ENCODE peak calls at places on chromosomes 3 and 15, in four cellular contexts. Q is A549, C is ACHN, M is lung microvascular endothelial cell. X is an unnamed sample.

GRCh38 chr3:101182734-101183133 is 137.6 kb downstream of the IMPG2 start:
- DNase-seq in Q (no peak), C (peak), M (peak), X (no peak)

GRCh38 chr15:70555713-70556112 is 207.6 kb downstream of the UACA start:
- DNase-seq in Q (no peak), C (no peak), M (no peak), X (no peak)

GRCh38 chr15:66720206-66721010 is 18.4 kb downstream of the SMAD6 start:
- DNase-seq in Q (no peak), C (peak), M (no peak), X (no peak)

GRCh38 chr15:69535101-69535638 is 82.6 kb downstream of the RPLP1 start:
- DNase-seq in Q (no peak), C (no peak), M (no peak), X (no peak)

GRCh38 chr3:136193273-136194043 is 2.7 kb downstream of the MSL2 start:
- DNase-seq in Q (no peak), C (peak), M (no peak), X (peak)

GRCh38 chr15:62665449-62665848 is 377.1 kb upstream of the TPM1 start:
- DNase-seq in Q (no peak), C (no peak), M (no peak), X (no peak)

GRCh38 chr3:118501152-118501551 is 533.5 kb downstream of the IGSF11 start:
- DNase-seq in Q (peak), C (peak), M (no peak), X (peak)

GRCh38 chr15:83206971-83207621 is 527 bp downstream of the HDGFL3 start:
- DNase-seq in Q (peak), C (peak), M (peak), X (peak)

GRCh38 chr3:197583371-197583770 is 27.6 kb upstream of the BDH1 start:
- DNase-seq in Q (no peak), C (no peak), M (no peak), X (no peak)

GRCh38 chr3:160372780-160373179 is 26.2 kb downstream of the IFT80 start:
- DNase-seq in Q (peak), C (no peak), M (no peak), X (no peak)

GRCh38 chr3:133301731-133302130 is 98.1 kb upstream of the BFSP2 start:
- DNase-seq in Q (no peak), C (no peak), M (no peak), X (no peak)

GRCh38 chr3:179323197-179323901 is 518 bp downstream of the ZNF639 start:
- DNase-seq in Q (peak), C (peak), M (peak), X (peak)

GRCh38 chr15:40459391-40460015 is 11.3 kb upstream of the CHST14 start:
- DNase-seq in Q (no peak), C (no peak), M (no peak), X (no peak)

GRCh38 chr15:29990035-29990434 is 92.7 kb upstream of the GOLGA8J start:
- DNase-seq in Q (no peak), C (no peak), M (no peak), X (no peak)

GRCh38 chr15:67505675-67506572 is 15.0 kb upstream of the C15orf61 start:
- DNase-seq in Q (no peak), C (no peak), M (no peak), X (no peak)

GRCh38 chr15:60583194-60583593 is 104.3 kb upstream of the ICE2 start:
- DNase-seq in Q (no peak), C (no peak), M (no peak), X (no peak)

GRCh38 chr15:89780601-89781000 is 4.5 kb downstream of the MESP2 start:
- DNase-seq in Q (no peak), C (no peak), M (no peak), X (no peak)